ENCODE peak calls at places on chromosomes 11 and 22, in nine cellular contexts. K is IMR-90, L is fibroblast of lung, B is tibial nerve, Q is cardiac muscle cell, F is upper lobe of right lung, E is stomach, V is prostate gland, Y is lower lobe of right lung. X is an unnamed sample.
A peak's percentile ranks its signal among the peaks of the same experiment; 100 is the strongest.

GRCh38 chr11:78218707-78219492 is 30.2 kb downstream of the USP35 start:
- DNase-seq in K (no peak), L (no peak), B (no peak), Q (no peak), F (no peak), E (no peak), V (no peak), Y (no peak), X (no peak)

GRCh38 chr22:40418366-40419201 is 48.2 kb downstream of the SGSM3 start:
- DNase-seq in K (peak; percentile 56), L (no peak), B (no peak), Q (no peak), F (no peak), E (no peak), V (no peak), Y (no peak), X (no peak)

GRCh38 chr11:115154355-115154736 is 349.9 kb downstream of the CADM1 start:
- DNase-seq in K (no peak), L (no peak), B (no peak), Q (no peak), F (no peak), E (no peak), V (no peak), Y (no peak), X (no peak)

GRCh38 chr22:50731811-50732624 is 6.0 kb upstream of the ACR start:
- DNase-seq in K (peak; percentile 31), L (peak; percentile 7), B (peak; percentile 15), Q (peak; percentile 55), F (peak; percentile 78), E (peak; percentile 60), V (no peak), Y (peak; percentile 52), X (peak; percentile 57)

GRCh38 chr11:67408437-67409200 is 4.7 kb downstream of the TBC1D10C start:
- DNase-seq in K (no peak), L (no peak), B (no peak), Q (no peak), F (no peak), E (no peak), V (no peak), Y (no peak), X (no peak)

GRCh38 chr22:41907436-41908401 is 7.2 kb downstream of the SHISA8 start:
- DNase-seq in K (peak; percentile 13), L (no peak), B (no peak), Q (no peak), F (no peak), E (no peak), V (no peak), Y (no peak), X (no peak)

GRCh38 chr11:70763606-70764005 is 365.3 kb downstream of the CTTN start:
- DNase-seq in K (peak; percentile 29), L (peak; percentile 2), B (no peak), Q (no peak), F (peak; percentile 43), E (no peak), V (no peak), Y (no peak), X (no peak)

GRCh38 chr11:117547188-117547831 is 219.7 kb downstream of the CEP164 start:
- DNase-seq in K (no peak), L (no peak), B (no peak), Q (no peak), F (no peak), E (no peak), V (no peak), Y (peak; percentile 16), X (peak; percentile 15)

GRCh38 chr22:41380993-41381328 is 781 bp upstream of the TEF start:
- DNase-seq in K (peak; percentile 94), L (peak; percentile 88), B (no peak), Q (peak; percentile 96), F (no peak), E (peak; percentile 77), V (peak; percentile 68), Y (peak; percentile 87), X (no peak)

GRCh38 chr22:35329114-35329847 is 29.6 kb downstream of the TOM1 start:
- DNase-seq in K (no peak), L (no peak), B (no peak), Q (no peak), F (no peak), E (no peak), V (no peak), Y (no peak), X (no peak)
- TF ChIP-seq CTCF in K (no peak), L (no peak), B (no peak), Q (no peak), F (no peak), E (no peak), V (no peak), Y (no peak), X (no peak)

GRCh38 chr11:61959678-61960077 is 7.8 kb downstream of the FTH1 start:
- DNase-seq in K (no peak), L (no peak), B (no peak), Q (no peak), F (peak; percentile 46), E (no peak), V (no peak), Y (no peak), X (no peak)
- H3K4me1 ChIP-seq in K (peaks cover 12% of the 10 kb centered on the region), L (peaks cover 9% of the 10 kb centered on the region), B (peaks cover 73% of the 10 kb centered on the region), Q (no peaks in the 10 kb centered on the region), F (peaks cover 28% of the 10 kb centered on the region), E (peaks cover 80% of the 10 kb centered on the region), V (peaks cover 3% of the 10 kb centered on the region), Y (peaks cover 64% of the 10 kb centered on the region), X (no peaks in the 10 kb centered on the region)

GRCh38 chr11:102225689-102226562 is 91.4 kb upstream of the BIRC3 start:
- DNase-seq in K (peak; percentile 97), L (peak; percentile 99), B (no peak), Q (peak; percentile 92), F (no peak), E (no peak), V (no peak), Y (no peak), X (no peak)
- H3K27ac ChIP-seq in K (peak overlapping the region; percentile 42), L (peak overlapping the region; percentile 71), B (no peak overlapping the region), Q (peak overlapping the region; percentile 72), F (no peak overlapping the region), E (peak overlapping the region; percentile 40), V (peak overlapping the region; percentile 42), Y (peak overlapping the region; percentile 21), X (no peak overlapping the region)

DNA sequence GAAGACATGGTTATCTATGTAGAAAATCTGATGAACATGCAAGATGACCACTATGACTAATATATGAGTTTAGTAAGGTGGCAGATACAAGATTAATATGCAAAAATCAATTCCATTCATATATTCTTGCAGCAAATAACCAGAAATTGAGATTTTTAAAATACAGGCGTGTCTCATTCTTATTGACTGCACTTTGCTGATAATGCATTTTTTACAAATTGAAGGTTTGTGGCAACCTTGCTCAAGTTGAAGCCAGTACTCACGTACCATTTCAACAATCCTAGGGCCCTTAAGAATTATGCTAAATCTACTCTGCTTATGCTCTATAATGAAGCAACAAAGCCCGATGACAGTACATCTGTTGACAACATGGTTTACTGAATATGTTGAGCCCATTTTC is 104.6 kb downstream of the KCNQ1OT1 start:
- DNase-seq in K (no peak), L (no peak), B (no peak), Q (no peak), F (no peak), E (no peak), V (no peak), Y (no peak), X (no peak)
- TF ChIP-seq CTCF in K (no peak), L (no peak), B (no peak), Q (no peak), F (no peak), E (no peak), V (no peak), Y (no peak), X (no peak)

GRCh38 chr11:33721291-33721840 is 14.9 kb downstream of the CD59 start:
- DNase-seq in K (peak; percentile 79), L (peak; percentile 80), B (no peak), Q (peak; percentile 43), F (no peak), E (no peak), V (no peak), Y (no peak), X (no peak)

GRCh38 chr11:33719587-33719986 is 16.6 kb downstream of the CD59 start:
- DNase-seq in K (no peak), L (no peak), B (no peak), Q (no peak), F (no peak), E (no peak), V (no peak), Y (no peak), X (no peak)

GRCh38 chr11:33723238-33723881 is 12.9 kb downstream of the CD59 start:
- DNase-seq in K (peak; percentile 96), L (peak; percentile 92), B (no peak), Q (peak; percentile 87), F (no peak), E (no peak), V (no peak), Y (no peak), X (no peak)

GRCh38 chr11:33722579-33723234 is 13.5 kb downstream of the CD59 start:
- DNase-seq in K (peak; percentile 80), L (peak; percentile 82), B (no peak), Q (peak; percentile 32), F (no peak), E (no peak), V (no peak), Y (no peak), X (no peak)

DNA sequence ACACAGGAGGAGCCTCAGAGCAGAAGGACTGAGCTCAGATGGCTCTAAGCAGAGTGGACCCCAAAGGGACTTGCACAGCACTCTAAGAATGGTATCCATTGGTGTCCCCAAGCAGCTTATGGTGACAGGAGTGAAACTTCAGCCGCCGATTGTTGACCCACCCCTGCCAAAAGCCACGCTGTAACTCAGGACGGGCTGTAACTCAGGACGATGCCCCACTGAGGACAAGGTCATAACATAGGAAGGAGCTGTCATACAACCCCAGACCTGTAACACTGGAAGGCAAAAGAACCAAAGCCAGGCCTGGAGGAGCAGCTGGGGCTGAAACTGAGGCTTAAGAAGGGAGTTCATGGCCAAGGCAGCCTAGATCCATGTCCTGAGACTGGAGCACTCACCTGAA is 14.2 kb downstream of the CD59 start:
- DNase-seq in K (no peak), L (no peak), B (no peak), Q (no peak), F (no peak), E (no peak), V (no peak), Y (no peak), X (no peak)
- H3K4me1 ChIP-seq in K (peaks cover 36% of the 10 kb centered on the region), L (peaks cover 36% of the 10 kb centered on the region), B (peaks cover 79% of the 10 kb centered on the region), Q (peaks cover 15% of the 10 kb centered on the region), F (peaks cover 61% of the 10 kb centered on the region), E (peaks cover 80% of the 10 kb centered on the region), V (peaks cover 5% of the 10 kb centered on the region), Y (peaks cover 71% of the 10 kb centered on the region), X (no peaks in the 10 kb centered on the region)